ENCODE peak calls at places on chromosomes 4 and X, in six cellular contexts. U is naive thymus-derived CD8-positive, alpha-beta T cell; R is endothelial cell; H is occipital lobe; A is NCI-H2081; W is GM23248. T is an unnamed sample.

GRCh38 chr4:138952405-138952804 is 63.2 kb upstream of the NOCT start:
- DNase-seq in U (no peak), R (no peak), H (no peak), A (no peak), W (peak; percentile 65), T (no peak)

GRCh38 chrX:155611302-155611701 is 1.4 kb downstream of the TMLHE start:
- DNase-seq in U (no peak), R (no peak), H (no peak), A (no peak), W (peak; percentile 0), T (no peak)

GRCh38 chr4:24771241-24771640 is 24.1 kb upstream of the SOD3 start:
- DNase-seq in U (no peak), R (no peak), H (no peak), A (no peak), W (no peak), T (no peak)

GRCh38 chr4:184599492-184600135 is 49.6 kb downstream of the CASP3 start:
- DNase-seq in U (no peak), R (no peak), H (no peak), A (no peak), W (peak; percentile 89), T (no peak)

GRCh38 chr4:82721819-82722423 is 76.7 kb downstream of the SCD5 start:
- DNase-seq in U (no peak), R (no peak), H (peak; percentile 21), A (peak; percentile 20), W (peak; percentile 46), T (no peak)

GRCh38 chrX:43822015-43822414 is 60.2 kb downstream of the MAOB start:
- DNase-seq in U (no peak), R (no peak), H (no peak), A (no peak), W (peak; percentile 45), T (no peak)

GRCh38 chr4:78862314-78862737 is 76.9 kb downstream of the PAQR3 start:
- DNase-seq in U (no peak), R (no peak), H (no peak), A (no peak), W (no peak), T (no peak)

GRCh38 chrX:9942086-9942485 is 25.1 kb upstream of the CLDN34 start:
- DNase-seq in U (peak; percentile 22), R (no peak), H (no peak), A (no peak), W (no peak), T (no peak)

GRCh38 chrX:31036895-31037294 is 34.9 kb downstream of the FTHL17 start:
- DNase-seq in U (no peak), R (peak; percentile 39), H (peak; percentile 24), A (peak; percentile 14), W (peak; percentile 65), T (no peak)

GRCh38 chr4:150056569-150056968 is 21.7 kb upstream of the DCLK2 start:
- DNase-seq in U (no peak), R (no peak), H (no peak), A (no peak), W (peak; percentile 29), T (no peak)

GRCh38 chr4:75723117-75723801 is 1.1 kb upstream of the USO1 start:
- DNase-seq in U (no peak), R (no peak), H (no peak), A (no peak), W (peak; percentile 90), T (no peak)

GRCh38 chr4:147638942-147639341 is 21.7 kb downstream of the TMEM184C start:
- DNase-seq in U (no peak), R (no peak), H (no peak), A (no peak), W (no peak), T (no peak)

GRCh38 chr4:176622251-176622968 is 170.3 kb downstream of the VEGFC start:
- DNase-seq in U (no peak), R (no peak), H (no peak), A (no peak), W (peak; percentile 53), T (no peak)

GRCh38 chr4:156575430-156576073 is 396.0 kb downstream of the PDGFC start:
- DNase-seq in U (no peak), R (no peak), H (no peak), A (no peak), W (peak; percentile 38), T (no peak)

GRCh38 chr4:184896868-184897715 is 71.3 kb upstream of the ACSL1 start:
- DNase-seq in U (no peak), R (no peak), H (no peak), A (no peak), W (no peak), T (no peak)

GRCh38 chr4:47340914-47341313 is 122.6 kb downstream of the COMMD8 start:
- DNase-seq in U (no peak), R (no peak), H (no peak), A (no peak), W (no peak), T (no peak)

GRCh38 chrX:93468075-93468474 is 205.3 kb downstream of the NAP1L3 start:
- DNase-seq in U (no peak), R (no peak), H (no peak), A (no peak), W (no peak), T (no peak)

GRCh38 chr4:105058177-105058812 is 88.4 kb upstream of the TET2 start:
- DNase-seq in U (no peak), R (no peak), H (no peak), A (no peak), W (no peak), T (no peak)

GRCh38 chrX:12329476-12329875 is 191.2 kb downstream of the FRMPD4 start:
- DNase-seq in U (no peak), R (no peak), H (no peak), A (no peak), W (no peak), T (no peak)